ENCODE peak calls at places on chromosomes 5 and 9, in six cellular contexts. D is OCI-LY7, J is GM23338, P is NB4, V is HFF-Myc, C is choroid plexus epithelial cell. X is an unnamed sample.

GRCh38 chr9:131330814-131331600 is 41.5 kb downstream of the PLPP7 start:
- DNase-seq in D (no peak), J (peak), P (no peak), V (no peak), C (no peak), X (no peak)

GRCh38 chr9:14433841-14434511 is 120.0 kb upstream of the NFIB start:
- DNase-seq in D (peak), J (peak), P (peak), V (peak), C (peak), X (no peak)

GRCh38 chr5:129496410-129496809 is 36.3 kb downstream of the ADAMTS19 start:
- DNase-seq in D (no peak), J (no peak), P (no peak), V (no peak), C (no peak), X (no peak)

GRCh38 chr9:74817281-74818181 is 70.2 kb downstream of the TRPM6 start:
- DNase-seq in D (no peak), J (no peak), P (no peak), V (no peak), C (no peak), X (no peak)

GRCh38 chr9:83706703-83707517 is 848 bp downstream of the UBQLN1 start:
- DNase-seq in D (peak), J (peak), P (peak), V (no peak), C (peak), X (no peak)

GRCh38 chr5:138981606-138982005 is 106.5 kb upstream of the LRRTM2 start:
- DNase-seq in D (no peak), J (no peak), P (no peak), V (no peak), C (no peak), X (no peak)

GRCh38 chr5:84433461-84433860 is 48.8 kb upstream of the EDIL3 start:
- DNase-seq in D (no peak), J (no peak), P (no peak), V (no peak), C (peak), X (no peak)

GRCh38 chr9:1986341-1986740 is 28.8 kb upstream of the SMARCA2 start:
- DNase-seq in D (no peak), J (no peak), P (no peak), V (no peak), C (no peak), X (no peak)

GRCh38 chr5:78841767-78842166 is 143.3 kb downstream of the ARSB start:
- DNase-seq in D (no peak), J (no peak), P (no peak), V (no peak), C (peak), X (no peak)

GRCh38 chr9:77085416-77085815 is 66.0 kb downstream of the FOXB2 start:
- DNase-seq in D (no peak), J (no peak), P (no peak), V (no peak), C (no peak), X (no peak)

GRCh38 chr5:9654886-9655285 is 24.7 kb upstream of the TAS2R1 start:
- DNase-seq in D (no peak), J (no peak), P (no peak), V (no peak), C (peak), X (peak)

GRCh38 chr5:6736106-6736505 is 22.9 kb downstream of the TENT4A start:
- DNase-seq in D (no peak), J (no peak), P (no peak), V (no peak), C (no peak), X (no peak)

GRCh38 chr5:140310434-140310833 is 7.5 kb upstream of the PFDN1 start:
- DNase-seq in D (no peak), J (no peak), P (no peak), V (no peak), C (no peak), X (no peak)

GRCh38 chr5:161189452-161189851 is 337.4 kb upstream of the ATP10B start:
- DNase-seq in D (no peak), J (no peak), P (no peak), V (no peak), C (no peak), X (no peak)

GRCh38 chr5:130520211-130520610 is 615.9 kb downstream of the CHSY3 start:
- DNase-seq in D (no peak), J (peak), P (no peak), V (no peak), C (peak), X (no peak)

GRCh38 chr5:68074048-68074632 is 141.4 kb upstream of the PIK3R1 start:
- DNase-seq in D (no peak), J (no peak), P (peak), V (no peak), C (no peak), X (no peak)

GRCh38 chr5:44565872-44566271 is 176.7 kb upstream of the FGF10 start:
- DNase-seq in D (no peak), J (no peak), P (no peak), V (no peak), C (no peak), X (no peak)

GRCh38 chr9:98117984-98118639 is 910 bp downstream of the TRIM14 start:
- DNase-seq in D (peak), J (peak), P (peak), V (peak), C (peak), X (peak)

GRCh38 chr5:143923634-143924265 is 111.8 kb downstream of the HMHB1 start:
- DNase-seq in D (no peak), J (no peak), P (no peak), V (no peak), C (peak), X (no peak)

GRCh38 chr9:136405481-136405880 is 4.9 kb downstream of the ENTR1 start:
- DNase-seq in D (no peak), J (no peak), P (no peak), V (no peak), C (no peak), X (no peak)

GRCh38 chr5:59069438-59070079 is 486.7 kb downstream of the RAB3C start:
- DNase-seq in D (no peak), J (no peak), P (no peak), V (peak), C (peak), X (peak)

GRCh38 chr9:128152781-128153116 is 3.5 kb downstream of the LCN2 start:
- DNase-seq in D (no peak), J (no peak), P (no peak), V (no peak), C (no peak), X (no peak)
- H3K4me3 ChIP-seq in D (no peak), J (no peak), P (no peak), V (no peak), C (no peak), X (no peak)

DNA sequence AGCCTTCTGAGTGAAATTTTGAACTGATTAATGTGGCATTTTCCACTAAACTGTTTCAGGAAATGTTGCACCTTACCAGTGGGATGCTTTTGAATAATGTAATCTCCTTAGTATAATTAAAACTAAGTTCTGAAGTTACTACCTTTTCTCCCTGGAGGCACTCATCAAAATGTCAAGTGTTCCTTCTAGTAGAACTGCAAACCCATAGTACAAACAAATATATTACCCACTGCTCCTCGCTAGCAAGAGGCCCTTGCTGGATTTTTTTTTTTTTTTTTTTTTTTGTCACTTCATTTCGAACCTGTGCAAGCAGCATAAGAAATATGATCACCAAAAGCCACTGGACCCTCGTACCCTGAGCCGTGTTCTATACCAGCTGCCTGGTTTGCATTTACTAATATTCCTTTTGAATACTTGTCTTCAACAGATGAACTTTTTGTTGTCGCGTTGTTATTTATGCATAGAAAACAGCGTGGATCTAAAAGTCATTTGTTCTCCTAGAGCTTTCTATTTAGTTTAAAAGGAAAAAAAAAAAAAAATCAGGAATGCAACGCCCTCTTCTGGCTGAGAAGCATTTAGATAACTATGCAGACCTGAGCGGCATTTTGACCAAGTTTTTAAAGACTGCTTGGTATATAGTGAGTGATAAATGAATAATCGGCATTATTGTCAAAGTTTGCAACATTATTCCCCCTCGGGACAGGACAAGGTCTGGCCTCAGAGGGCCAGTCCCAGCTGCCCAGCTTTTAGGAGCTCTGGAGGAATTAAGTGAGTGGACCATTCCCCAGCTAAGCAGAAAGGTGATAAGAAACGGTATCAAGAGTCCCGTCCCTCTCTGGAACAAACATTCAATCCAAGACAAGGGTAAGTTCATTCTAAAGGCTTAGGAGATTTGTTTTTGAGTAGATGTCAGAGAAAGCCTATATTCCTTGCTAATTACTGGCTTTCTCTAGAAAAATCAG is 162.5 kb upstream of the KIF2A start:
- DNase-seq in D (peak), J (peak), P (peak), V (peak), C (peak), X (no peak)
- TF ChIP-seq CTCF in D (peak), J (peak), P (peak), V (peak), C (peak), X (no peak)

DNA sequence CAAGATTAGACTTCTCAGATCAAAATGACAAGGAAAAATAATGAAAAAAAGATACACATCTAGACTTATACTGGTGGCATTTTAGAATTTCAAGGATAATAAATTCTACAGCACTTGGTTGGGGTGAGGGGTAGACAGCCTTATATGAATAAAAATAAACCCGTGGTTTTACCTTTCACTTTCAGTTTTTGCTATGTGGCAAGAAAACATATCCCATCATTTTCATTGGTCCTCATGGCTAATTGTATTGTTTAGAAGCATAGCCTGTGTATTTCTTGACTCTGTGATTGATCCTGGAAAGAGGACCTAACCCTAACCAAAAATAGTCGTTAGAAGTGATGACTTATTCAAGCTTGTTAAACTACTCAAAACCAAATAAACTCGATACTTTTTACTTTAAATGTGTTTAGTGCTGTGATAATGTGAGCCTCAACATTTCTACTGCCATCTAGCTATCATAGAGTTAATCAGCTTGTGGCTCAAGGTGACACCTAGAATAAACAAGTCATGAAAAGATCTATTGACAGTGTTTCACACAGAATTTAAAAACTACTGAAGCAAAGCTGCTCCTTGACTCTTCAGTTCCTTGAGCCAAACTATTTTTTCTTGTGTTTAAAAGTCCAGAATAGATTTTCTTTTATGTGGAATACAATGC is 153.3 kb upstream of the IZUMO3 start:
- DNase-seq in D (peak), J (peak), P (no peak), V (no peak), C (no peak), X (no peak)
- H3K4me3 ChIP-seq in D (peak), J (no peak), P (no peak), V (no peak), C (no peak), X (no peak)

GRCh38 chr5:66171349-66172344 is 27.5 kb downstream of the SREK1 start:
- DNase-seq in D (peak), J (peak), P (peak), V (peak), C (peak), X (peak)
- TF ChIP-seq CTCF in D (peak), J (peak), P (peak), V (peak), C (peak), X (no peak)

X was measured in AG04449.